ENCODE peak calls at places on chromosomes 11 and 22, in six cellular contexts. One of them, this sample, is unnamed.

GRCh38 chr22:21041937-21042336 is 3.8 kb upstream of the LRRC74B start:
- DNase-seq in colonic mucosa: no peak
- DNase-seq in cardiac muscle cell: no peak
- DNase-seq in CD4-positive, CD25-positive, alpha-beta regulatory T cell: no peak
- DNase-seq in A673: no peak
- DNase-seq in tibial artery: no peak
- DNase-seq in this sample: no peak

GRCh38 chr11:71448257-71449161 is at the start of gene DHCR7:
- DNase-seq in A673: peak; percentile 98
- DNase-seq in CD4-positive, CD25-positive, alpha-beta regulatory T cell: peak; percentile 89
- DNase-seq in cardiac muscle cell: peak; percentile 97
- DNase-seq in tibial artery: peak; percentile 91
- DNase-seq in colonic mucosa: peak; percentile 97
- DNase-seq in this sample: peak; percentile 97

GRCh38 chr11:59901306-59901705 is 22.7 kb downstream of the OOSP3 start:
- DNase-seq in CD4-positive, CD25-positive, alpha-beta regulatory T cell: no peak
- DNase-seq in colonic mucosa: peak; percentile 22
- DNase-seq in A673: peak; percentile 72
- DNase-seq in tibial artery: no peak
- DNase-seq in cardiac muscle cell: peak; percentile 48
- DNase-seq in this sample: no peak

GRCh38 chr11:134244593-134244992 is 8.6 kb downstream of the THYN1 start:
- DNase-seq in A673: peak; percentile 9
- DNase-seq in colonic mucosa: no peak
- DNase-seq in tibial artery: no peak
- DNase-seq in cardiac muscle cell: peak; percentile 34
- DNase-seq in CD4-positive, CD25-positive, alpha-beta regulatory T cell: peak; percentile 25
- DNase-seq in this sample: peak; percentile 43

GRCh38 chr11:96990934-96991333 is 601.1 kb downstream of the JRKL start:
- DNase-seq in A673: no peak
- DNase-seq in CD4-positive, CD25-positive, alpha-beta regulatory T cell: no peak
- DNase-seq in tibial artery: no peak
- DNase-seq in colonic mucosa: peak; percentile 19
- DNase-seq in cardiac muscle cell: no peak
- DNase-seq in this sample: no peak

GRCh38 chr11:77411717-77412441 is 62.0 kb downstream of the PAK1 start:
- DNase-seq in tibial artery: peak; percentile 84
- DNase-seq in A673: peak; percentile 96
- DNase-seq in cardiac muscle cell: peak; percentile 91
- DNase-seq in colonic mucosa: peak; percentile 92
- DNase-seq in CD4-positive, CD25-positive, alpha-beta regulatory T cell: peak; percentile 70
- DNase-seq in this sample: peak; percentile 89

GRCh38 chr11:1073261-1073724 is 1.4 kb upstream of the MUC2 start:
- DNase-seq in CD4-positive, CD25-positive, alpha-beta regulatory T cell: no peak
- DNase-seq in colonic mucosa: peak; percentile 86
- DNase-seq in tibial artery: peak; percentile 54
- DNase-seq in cardiac muscle cell: peak; percentile 79
- DNase-seq in A673: no peak
- DNase-seq in this sample: peak; percentile 49

GRCh38 chr11:35654711-35655110 is 7.9 kb upstream of the TRIM44 start:
- DNase-seq in cardiac muscle cell: no peak
- DNase-seq in CD4-positive, CD25-positive, alpha-beta regulatory T cell: no peak
- DNase-seq in colonic mucosa: no peak
- DNase-seq in tibial artery: no peak
- DNase-seq in A673: peak; percentile 59
- DNase-seq in this sample: no peak

GRCh38 chr11:82818399-82819043 is 81.7 kb downstream of the PRCP start:
- DNase-seq in tibial artery: no peak
- DNase-seq in A673: no peak
- DNase-seq in cardiac muscle cell: no peak
- DNase-seq in colonic mucosa: no peak
- DNase-seq in CD4-positive, CD25-positive, alpha-beta regulatory T cell: no peak
- DNase-seq in this sample: no peak

GRCh38 chr11:105647780-105648179 is 37.9 kb downstream of the GRIA4 start:
- DNase-seq in tibial artery: no peak
- DNase-seq in cardiac muscle cell: no peak
- DNase-seq in A673: no peak
- DNase-seq in colonic mucosa: no peak
- DNase-seq in CD4-positive, CD25-positive, alpha-beta regulatory T cell: no peak
- DNase-seq in this sample: no peak

GRCh38 chr22:22099833-22100812 is 117.5 kb upstream of the TOP3B start:
- DNase-seq in CD4-positive, CD25-positive, alpha-beta regulatory T cell: no peak
- DNase-seq in cardiac muscle cell: peak; percentile 13
- DNase-seq in colonic mucosa: no peak
- DNase-seq in A673: no peak
- DNase-seq in tibial artery: no peak
- DNase-seq in this sample: no peak

GRCh38 chr11:12003329-12003728 is 5.1 kb downstream of the DKK3 start:
- DNase-seq in cardiac muscle cell: no peak
- DNase-seq in tibial artery: no peak
- DNase-seq in colonic mucosa: no peak
- DNase-seq in A673: no peak
- DNase-seq in CD4-positive, CD25-positive, alpha-beta regulatory T cell: no peak
- DNase-seq in this sample: no peak
- H3K4me1 ChIP-seq in cardiac muscle cell: no peaks in the 10 kb centered on the region
- H3K4me1 ChIP-seq in tibial artery: peaks cover 39% of the 10 kb centered on the region
- H3K4me1 ChIP-seq in colonic mucosa: no peaks in the 10 kb centered on the region
- H3K4me1 ChIP-seq in A673: peaks cover 4% of the 10 kb centered on the region
- H3K4me1 ChIP-seq in CD4-positive, CD25-positive, alpha-beta regulatory T cell: peaks cover 7% of the 10 kb centered on the region
- H3K4me1 ChIP-seq in this sample: peaks cover 9% of the 10 kb centered on the region

GRCh38 chr11:2380807-2381350 is 3.8 kb downstream of the CD81 start:
- DNase-seq in colonic mucosa: peak; percentile 63
- DNase-seq in cardiac muscle cell: peak; percentile 79
- DNase-seq in A673: no peak
- DNase-seq in CD4-positive, CD25-positive, alpha-beta regulatory T cell: no peak
- DNase-seq in tibial artery: peak; percentile 84
- DNase-seq in this sample: peak; percentile 84

GRCh38 chr11:2377511-2378443 is 667 bp downstream of the CD81 start:
- DNase-seq in colonic mucosa: peak; percentile 63
- DNase-seq in A673: peak; percentile 55
- DNase-seq in tibial artery: peak; percentile 79
- DNase-seq in cardiac muscle cell: peak; percentile 51
- DNase-seq in CD4-positive, CD25-positive, alpha-beta regulatory T cell: peak; percentile 53
- DNase-seq in this sample: peak; percentile 88

GRCh38 chr11:2380396-2380795 is 3.3 kb downstream of the CD81 start:
- DNase-seq in CD4-positive, CD25-positive, alpha-beta regulatory T cell: no peak
- DNase-seq in tibial artery: no peak
- DNase-seq in cardiac muscle cell: no peak
- DNase-seq in A673: no peak
- DNase-seq in colonic mucosa: no peak
- DNase-seq in this sample: no peak

GRCh38 chr11:2378527-2379210 is 1.6 kb downstream of the CD81 start:
- DNase-seq in tibial artery: no peak
- DNase-seq in colonic mucosa: no peak
- DNase-seq in A673: peak; percentile 20
- DNase-seq in CD4-positive, CD25-positive, alpha-beta regulatory T cell: no peak
- DNase-seq in cardiac muscle cell: peak; percentile 60
- DNase-seq in this sample: no peak

GRCh38 chr11:2379471-2380174 is 2.5 kb downstream of the CD81 start:
- DNase-seq in A673: no peak
- DNase-seq in cardiac muscle cell: no peak
- DNase-seq in CD4-positive, CD25-positive, alpha-beta regulatory T cell: no peak
- DNase-seq in tibial artery: no peak
- DNase-seq in colonic mucosa: no peak
- DNase-seq in this sample: no peak
- H3K27ac ChIP-seq in A673: no peak overlapping the region
- H3K27ac ChIP-seq in cardiac muscle cell: peak overlapping the region; percentile 14
- H3K27ac ChIP-seq in CD4-positive, CD25-positive, alpha-beta regulatory T cell: peak overlapping the region; percentile 23
- H3K27ac ChIP-seq in tibial artery: peak overlapping the region; percentile 100
- H3K27ac ChIP-seq in colonic mucosa: peak overlapping the region; percentile 55
- H3K27ac ChIP-seq in this sample: peak overlapping the region; percentile 97

GRCh38 chr11:10930224-10930960 is 72.5 kb upstream of the ZBED5 start:
- DNase-seq in CD4-positive, CD25-positive, alpha-beta regulatory T cell: peak; percentile 27
- DNase-seq in A673: peak; percentile 45
- DNase-seq in cardiac muscle cell: no peak
- DNase-seq in tibial artery: no peak
- DNase-seq in colonic mucosa: peak; percentile 42
- DNase-seq in this sample: peak; percentile 36

GRCh38 chr11:10932976-10933375 is 75.1 kb upstream of the ZBED5 start:
- DNase-seq in CD4-positive, CD25-positive, alpha-beta regulatory T cell: no peak
- DNase-seq in A673: no peak
- DNase-seq in colonic mucosa: no peak
- DNase-seq in cardiac muscle cell: no peak
- DNase-seq in tibial artery: no peak
- DNase-seq in this sample: no peak

GRCh38 chr11:10930961-10931760 is 73.3 kb upstream of the ZBED5 start:
- DNase-seq in colonic mucosa: peak; percentile 82
- DNase-seq in CD4-positive, CD25-positive, alpha-beta regulatory T cell: peak; percentile 33
- DNase-seq in A673: peak; percentile 68
- DNase-seq in cardiac muscle cell: peak; percentile 93
- DNase-seq in tibial artery: peak; percentile 66
- DNase-seq in this sample: peak; percentile 72

GRCh38 chr11:10933455-10934292 is 75.8 kb upstream of the ZBED5 start:
- DNase-seq in A673: peak; percentile 92
- DNase-seq in tibial artery: peak; percentile 93
- DNase-seq in cardiac muscle cell: peak; percentile 96
- DNase-seq in CD4-positive, CD25-positive, alpha-beta regulatory T cell: peak; percentile 70
- DNase-seq in colonic mucosa: peak; percentile 94
- DNase-seq in this sample: peak; percentile 96

DNA sequence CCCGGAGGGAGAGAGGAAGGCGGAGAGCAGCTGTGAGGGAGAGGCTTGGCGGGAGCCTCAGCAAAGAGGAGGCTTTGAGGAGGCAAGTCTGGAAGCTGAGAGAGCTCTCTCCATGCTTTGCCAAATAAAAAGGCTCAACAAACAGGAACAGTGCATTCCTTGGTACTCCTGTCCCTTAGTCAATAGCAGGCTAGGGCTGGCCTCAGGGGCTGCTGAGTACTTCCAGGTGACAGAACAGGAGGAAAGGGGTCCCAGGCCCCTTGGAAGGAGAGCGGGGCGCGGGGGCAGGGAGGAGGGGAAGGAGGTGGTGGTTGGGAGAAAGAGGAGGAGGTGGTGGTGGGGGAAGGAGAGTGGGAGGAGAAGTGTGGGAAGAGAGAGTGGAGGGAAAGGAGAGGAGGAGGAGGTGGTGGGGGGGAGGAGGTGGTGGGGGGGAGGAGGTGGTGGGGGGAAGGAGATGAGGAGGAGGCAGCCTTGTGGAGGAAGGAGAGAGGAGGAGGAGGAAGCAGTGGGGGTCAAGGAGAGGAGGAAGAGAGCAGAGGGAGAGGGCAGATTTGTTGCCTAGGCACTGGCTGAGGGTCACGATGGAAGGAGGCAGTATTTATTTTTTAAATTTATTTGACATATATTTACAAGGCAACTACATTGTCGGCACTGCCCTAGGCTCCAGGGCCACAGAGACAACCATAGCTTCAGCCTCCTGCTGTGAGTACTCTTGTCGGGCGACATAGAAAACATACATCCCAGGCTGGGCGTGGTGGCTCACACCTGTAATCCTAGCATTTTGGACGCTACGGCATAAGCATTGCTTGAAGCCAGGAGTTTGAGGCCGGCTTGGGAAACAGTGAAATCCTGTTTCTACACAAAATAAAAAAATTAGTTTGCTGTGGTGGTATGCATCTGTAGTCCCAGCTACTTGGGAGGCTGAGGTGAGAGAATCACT is 74.2 kb upstream of the ZBED5 start:
- DNase-seq in colonic mucosa: peak; percentile 58
- DNase-seq in A673: no peak
- DNase-seq in tibial artery: peak; percentile 75
- DNase-seq in CD4-positive, CD25-positive, alpha-beta regulatory T cell: no peak
- DNase-seq in cardiac muscle cell: peak; percentile 61
- DNase-seq in this sample: peak; percentile 74
- H3K4me1 ChIP-seq in colonic mucosa: no peaks in the 10 kb centered on the region
- H3K4me1 ChIP-seq in A673: no peaks in the 10 kb centered on the region
- H3K4me1 ChIP-seq in tibial artery: peaks cover 29% of the 10 kb centered on the region
- H3K4me1 ChIP-seq in CD4-positive, CD25-positive, alpha-beta regulatory T cell: peaks cover 28% of the 10 kb centered on the region
- H3K4me1 ChIP-seq in cardiac muscle cell: no peaks in the 10 kb centered on the region
- H3K4me1 ChIP-seq in this sample: peaks cover 8% of the 10 kb centered on the region

DNA sequence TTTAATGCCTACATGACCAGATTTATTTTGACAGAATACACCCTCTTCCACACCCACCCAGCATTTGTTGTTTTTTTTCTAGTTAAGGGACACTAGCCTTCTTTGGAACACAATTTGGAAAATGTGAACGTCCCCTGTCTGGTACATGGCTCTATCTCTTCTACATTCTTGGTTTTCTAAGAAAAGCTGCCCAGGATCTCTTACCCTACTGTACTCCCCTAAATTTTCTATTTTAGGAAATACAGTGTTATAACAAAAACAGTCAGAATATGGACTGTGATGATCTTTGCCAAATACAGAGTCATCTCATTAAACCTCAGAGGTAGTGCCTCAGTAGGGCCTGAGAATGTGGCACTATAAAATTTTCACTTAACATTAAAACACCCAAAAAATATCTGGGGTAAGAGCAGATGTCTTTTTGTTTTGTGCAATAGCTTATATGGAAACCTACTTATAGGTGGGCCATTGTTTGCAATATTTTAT is 93.1 kb upstream of the SPON1 start:
- DNase-seq in cardiac muscle cell: no peak
- DNase-seq in A673: no peak
- DNase-seq in CD4-positive, CD25-positive, alpha-beta regulatory T cell: no peak
- DNase-seq in tibial artery: no peak
- DNase-seq in colonic mucosa: no peak
- DNase-seq in this sample: no peak
- H3K27ac ChIP-seq in cardiac muscle cell: no peak overlapping the region
- H3K27ac ChIP-seq in A673: no peak overlapping the region
- H3K27ac ChIP-seq in CD4-positive, CD25-positive, alpha-beta regulatory T cell: peak overlapping the region; percentile 88
- H3K27ac ChIP-seq in tibial artery: no peak overlapping the region
- H3K27ac ChIP-seq in colonic mucosa: no peak overlapping the region
- H3K27ac ChIP-seq in this sample: no peak overlapping the region

GRCh38 chr11:33722579-33723234 is 13.5 kb downstream of the CD59 start:
- DNase-seq in colonic mucosa: no peak
- DNase-seq in cardiac muscle cell: peak; percentile 32
- DNase-seq in CD4-positive, CD25-positive, alpha-beta regulatory T cell: no peak
- DNase-seq in A673: no peak
- DNase-seq in tibial artery: no peak
- DNase-seq in this sample: no peak

GRCh38 chr11:33724644-33725035 is 11.6 kb downstream of the CD59 start:
- DNase-seq in cardiac muscle cell: peak; percentile 88
- DNase-seq in A673: no peak
- DNase-seq in CD4-positive, CD25-positive, alpha-beta regulatory T cell: no peak
- DNase-seq in tibial artery: peak; percentile 88
- DNase-seq in colonic mucosa: no peak
- DNase-seq in this sample: peak; percentile 73

GRCh38 chr11:33723238-33723881 is 12.9 kb downstream of the CD59 start:
- DNase-seq in CD4-positive, CD25-positive, alpha-beta regulatory T cell: no peak
- DNase-seq in tibial artery: no peak
- DNase-seq in colonic mucosa: no peak
- DNase-seq in A673: peak; percentile 81
- DNase-seq in cardiac muscle cell: peak; percentile 87
- DNase-seq in this sample: no peak

GRCh38 chr11:33721984-33722383 is 14.2 kb downstream of the CD59 start:
- DNase-seq in cardiac muscle cell: no peak
- DNase-seq in colonic mucosa: no peak
- DNase-seq in tibial artery: no peak
- DNase-seq in A673: no peak
- DNase-seq in CD4-positive, CD25-positive, alpha-beta regulatory T cell: no peak
- DNase-seq in this sample: no peak

DNA sequence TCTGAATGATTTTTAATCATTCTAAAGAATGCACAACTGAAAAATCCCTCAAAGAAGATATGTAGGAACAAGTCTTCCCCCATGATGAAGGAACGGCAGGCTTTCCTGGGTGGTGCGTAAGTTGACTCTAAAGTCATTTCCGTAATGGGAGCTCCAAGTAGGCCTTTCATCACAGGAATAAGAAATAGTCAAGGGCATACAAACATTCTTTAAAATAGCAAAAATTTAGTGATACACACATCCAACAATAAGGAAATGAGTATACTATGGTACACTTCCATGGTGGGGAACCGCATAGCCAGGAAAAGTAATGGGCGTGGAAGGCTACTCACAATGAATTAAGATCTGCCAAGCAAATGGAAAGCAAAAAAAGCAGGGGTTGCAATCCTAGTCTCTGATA is 10.7 kb downstream of the CD59 start:
- DNase-seq in tibial artery: no peak
- DNase-seq in colonic mucosa: no peak
- DNase-seq in CD4-positive, CD25-positive, alpha-beta regulatory T cell: no peak
- DNase-seq in cardiac muscle cell: no peak
- DNase-seq in A673: no peak
- DNase-seq in this sample: no peak
- H3K4me1 ChIP-seq in tibial artery: peaks cover 59% of the 10 kb centered on the region
- H3K4me1 ChIP-seq in colonic mucosa: peaks cover 9% of the 10 kb centered on the region
- H3K4me1 ChIP-seq in CD4-positive, CD25-positive, alpha-beta regulatory T cell: no peaks in the 10 kb centered on the region
- H3K4me1 ChIP-seq in cardiac muscle cell: peaks cover 15% of the 10 kb centered on the region
- H3K4me1 ChIP-seq in A673: peaks cover 13% of the 10 kb centered on the region
- H3K4me1 ChIP-seq in this sample: peaks cover 28% of the 10 kb centered on the region

This sample was measured in testis.